ENCODE peak calls at places on chromosomes 4 and X, in six cellular contexts. K is transverse colon; I is hippocampal formation; O is activated T-cell treated with anti-CD3 and anti-CD28 coated beads for 48 hours; L is activated CD4-positive, alpha-beta T cell treated with anti-CD3 and anti-CD28 coated beads, Interleukin-2, amount 10 ng/mL, durations not matched to agents 7 days and 5 days; G is ACHN. E is an unnamed sample.

GRCh38 chr4:20565075-20565721 is 135.1 kb upstream of the PACRGL start:
- DNase-seq in K (no peak), I (no peak), O (no peak), L (no peak), G (no peak), E (no peak)

GRCh38 chr4:41155194-41155830 is 59.0 kb downstream of the APBB2 start:
- DNase-seq in K (no peak), I (no peak), O (no peak), L (no peak), G (peak; percentile 65), E (peak; percentile 15)

GRCh38 chr4:113952452-113953029 is 26.9 kb downstream of the ARSJ start:
- DNase-seq in K (no peak), I (no peak), O (no peak), L (peak; percentile 26), G (peak; percentile 57), E (no peak)

GRCh38 chr4:147638942-147639341 is 21.7 kb downstream of the TMEM184C start:
- DNase-seq in K (no peak), I (no peak), O (no peak), L (no peak), G (peak; percentile 12), E (no peak)

GRCh38 chr4:1009647-1010521 is 1.5 kb upstream of the FGFRL1 start:
- DNase-seq in K (peak; percentile 84), I (peak; percentile 65), O (peak; percentile 59), L (peak; percentile 72), G (peak; percentile 59), E (peak; percentile 27)

GRCh38 chrX:138150709-138151108 is 560.8 kb downstream of the FGF13 start:
- DNase-seq in K (no peak), I (no peak), O (no peak), L (no peak), G (no peak), E (no peak)

GRCh38 chr4:94739741-94740140 is 18.0 kb upstream of the BMPR1B start:
- DNase-seq in K (no peak), I (no peak), O (no peak), L (no peak), G (no peak), E (no peak)

GRCh38 chr4:112859456-112860184 is 189.8 kb upstream of the ANK2 start:
- DNase-seq in K (no peak), I (no peak), O (no peak), L (no peak), G (no peak), E (no peak)

E was measured in amniotic stem cell.